ENCODE peak calls at places on chromosomes 2 and 18, in nine cellular contexts. D is choroid plexus epithelial cell; E is HCT116; L is uterus; I is H7; S is dorsolateral prefrontal cortex; V is naive thymus-derived CD4-positive, alpha-beta T cell; F is CD8-positive, alpha-beta memory T cell; Q is adipocyte. M is an unnamed sample.

GRCh38 chr2:52141076-52141475 is 1109.1 kb upstream of the NRXN1 start:
- DNase-seq in D (peak; percentile 23), E (no peak), L (no peak), I (no peak), S (no peak), V (no peak), F (no peak), Q (no peak), M (no peak)

GRCh38 chr2:52135235-52135634 is 1103.3 kb upstream of the NRXN1 start:
- DNase-seq in D (peak; percentile 63), E (no peak), L (no peak), I (no peak), S (no peak), V (no peak), F (no peak), Q (peak; percentile 15), M (no peak)

GRCh38 chr2:23092831-23093230 is 292.1 kb upstream of the KLHL29 start:
- DNase-seq in D (peak; percentile 19), E (no peak), L (no peak), I (peak; percentile 35), S (no peak), V (no peak), F (no peak), Q (peak; percentile 48), M (no peak)

GRCh38 chr2:209113030-209113429 is 310.8 kb upstream of the MAP2 start:
- DNase-seq in D (no peak), E (no peak), L (no peak), I (peak; percentile 6), S (no peak), V (no peak), F (no peak), Q (no peak), M (no peak)

GRCh38 chr18:25621144-25621543 is 269.2 kb upstream of the ZNF521 start:
- DNase-seq in D (no peak), E (no peak), L (no peak), I (no peak), S (no peak), V (no peak), F (no peak), Q (no peak), M (no peak)

GRCh38 chr2:6078414-6078813 is 386.2 kb downstream of the SOX11 start:
- DNase-seq in D (no peak), E (no peak), L (no peak), I (no peak), S (no peak), V (no peak), F (no peak), Q (no peak), M (no peak)

GRCh38 chr2:25265802-25266201 is 75.9 kb downstream of the DNMT3A start:
- DNase-seq in D (no peak), E (no peak), L (no peak), I (no peak), S (no peak), V (peak; percentile 31), F (peak; percentile 70), Q (no peak), M (no peak)

GRCh38 chr2:31812051-31812798 is 198.6 kb downstream of the MEMO1 start:
- DNase-seq in D (peak; percentile 30), E (no peak), L (no peak), I (no peak), S (no peak), V (no peak), F (no peak), Q (peak; percentile 8), M (no peak)

GRCh38 chr2:4381049-4381448 is 677.7 kb downstream of the DCDC2C start:
- DNase-seq in D (no peak), E (no peak), L (no peak), I (peak; percentile 54), S (no peak), V (no peak), F (no peak), Q (no peak), M (no peak)

DNA sequence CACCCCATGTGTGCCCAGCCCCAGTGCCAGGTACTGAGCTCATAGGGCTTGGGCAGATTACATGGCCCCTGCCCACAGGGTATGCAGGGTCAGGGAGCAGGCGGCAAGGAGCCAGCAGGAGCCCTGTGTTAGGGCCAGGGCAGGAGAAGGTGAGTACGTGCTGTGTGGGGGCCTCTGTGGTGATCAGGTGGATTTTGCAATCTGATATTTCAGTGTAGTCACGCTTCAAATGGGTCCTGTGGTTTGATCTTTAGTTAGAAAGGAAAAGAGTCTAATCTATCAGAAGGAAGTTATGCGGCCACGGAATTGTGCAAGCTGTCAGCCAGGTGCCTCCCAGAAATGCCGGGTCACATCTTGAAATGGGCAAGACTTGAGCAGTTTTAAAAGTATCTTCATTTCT is 13.9 kb downstream of the UBE2F start:
- DNase-seq in D (peak; percentile 45), E (no peak), L (no peak), I (no peak), S (no peak), V (no peak), F (no peak), Q (no peak), M (no peak)
- H3K4me3 ChIP-seq in D (no peak overlapping the region), E (no peak overlapping the region), L (no peak overlapping the region), I (no peak overlapping the region), S (no peak overlapping the region), V (no peak overlapping the region), F (no peak overlapping the region), Q (no peak overlapping the region), M (no peak overlapping the region)

GRCh38 chr2:200159366-200159720 is 147.2 kb upstream of the SPATS2L start:
- DNase-seq in D (peak; percentile 52), E (no peak), L (no peak), I (no peak), S (no peak), V (no peak), F (no peak), Q (peak; percentile 60), M (no peak)

GRCh38 chr2:200159829-200160781 is 146.4 kb upstream of the SPATS2L start:
- DNase-seq in D (peak; percentile 60), E (no peak), L (no peak), I (no peak), S (no peak), V (no peak), F (no peak), Q (peak; percentile 42), M (no peak)

GRCh38 chr2:200158586-200159365 is 147.7 kb upstream of the SPATS2L start:
- DNase-seq in D (no peak), E (no peak), L (no peak), I (no peak), S (no peak), V (no peak), F (no peak), Q (peak; percentile 25), M (no peak)

GRCh38 chr2:200156140-200156858 is 150.2 kb upstream of the SPATS2L start:
- DNase-seq in D (peak; percentile 95), E (no peak), L (peak; percentile 50), I (no peak), S (no peak), V (no peak), F (no peak), Q (peak; percentile 96), M (no peak)

DNA sequence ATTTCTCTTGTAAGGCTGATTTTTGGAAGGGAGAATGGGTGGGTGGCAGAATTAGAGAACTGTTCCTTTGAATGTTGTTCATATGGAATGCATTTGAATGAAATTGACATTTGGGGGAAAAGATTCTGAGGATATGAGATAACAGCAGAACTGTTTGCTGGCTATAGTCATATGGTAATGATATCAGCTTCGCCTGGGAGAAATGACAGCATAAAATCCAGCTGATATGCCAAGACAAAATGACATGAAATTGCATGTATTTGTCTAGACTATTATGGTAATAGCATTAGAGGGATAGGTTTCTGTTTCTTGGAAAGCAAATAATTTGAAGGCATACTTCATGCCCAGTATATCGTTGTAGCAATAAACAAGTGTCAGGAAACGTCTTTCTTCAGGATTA is 150.8 kb upstream of the SPATS2L start:
- DNase-seq in D (no peak), E (no peak), L (no peak), I (no peak), S (no peak), V (no peak), F (no peak), Q (no peak), M (no peak)
- H3K4me3 ChIP-seq in D (no peak overlapping the region), E (no peak overlapping the region), L (no peak overlapping the region), I (no peak overlapping the region), S (no peak overlapping the region), V (no peak overlapping the region), F (no peak overlapping the region), Q (peak overlapping the region; percentile 82), M (peak overlapping the region; percentile 54)

DNA sequence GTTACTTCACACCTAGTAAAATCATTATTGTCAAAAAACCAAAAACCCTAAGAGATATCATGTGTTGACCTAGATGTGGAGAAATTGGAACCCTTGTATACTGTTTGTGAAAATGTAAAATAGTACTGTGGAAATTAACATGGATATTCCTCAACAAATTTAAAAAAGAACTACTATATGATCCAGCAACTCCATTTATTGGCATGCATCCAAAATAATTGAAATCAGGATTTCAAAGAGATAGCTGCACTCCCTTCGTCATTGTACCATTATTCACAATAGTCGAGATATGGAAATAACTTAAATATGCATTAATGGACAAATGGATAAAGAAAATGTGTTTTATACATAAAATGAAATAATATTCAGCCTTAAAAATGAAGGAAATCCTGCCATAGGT is 105.3 kb upstream of the ZC3H15 start:
- DNase-seq in D (no peak), E (no peak), L (no peak), I (no peak), S (no peak), V (no peak), F (no peak), Q (no peak), M (no peak)
- H3K4me3 ChIP-seq in D (no peak overlapping the region), E (no peak overlapping the region), L (no peak overlapping the region), I (no peak overlapping the region), S (no peak overlapping the region), V (no peak overlapping the region), F (no peak overlapping the region), Q (no peak overlapping the region), M (no peak overlapping the region)

GRCh38 chr2:149564983-149565382 is 22.6 kb downstream of the MMADHC start:
- DNase-seq in D (no peak), E (no peak), L (no peak), I (no peak), S (no peak), V (no peak), F (no peak), Q (no peak), M (no peak)

GRCh38 chr2:149566652-149567051 is 20.9 kb downstream of the MMADHC start:
- DNase-seq in D (no peak), E (no peak), L (no peak), I (no peak), S (no peak), V (no peak), F (no peak), Q (no peak), M (no peak)

GRCh38 chr2:149572102-149572953 is 15.2 kb downstream of the MMADHC start:
- DNase-seq in D (no peak), E (no peak), L (no peak), I (no peak), S (no peak), V (no peak), F (no peak), Q (no peak), M (no peak)

GRCh38 chr2:149573760-149574159 is 13.8 kb downstream of the MMADHC start:
- DNase-seq in D (peak; percentile 30), E (no peak), L (no peak), I (no peak), S (no peak), V (no peak), F (no peak), Q (peak; percentile 73), M (no peak)

DNA sequence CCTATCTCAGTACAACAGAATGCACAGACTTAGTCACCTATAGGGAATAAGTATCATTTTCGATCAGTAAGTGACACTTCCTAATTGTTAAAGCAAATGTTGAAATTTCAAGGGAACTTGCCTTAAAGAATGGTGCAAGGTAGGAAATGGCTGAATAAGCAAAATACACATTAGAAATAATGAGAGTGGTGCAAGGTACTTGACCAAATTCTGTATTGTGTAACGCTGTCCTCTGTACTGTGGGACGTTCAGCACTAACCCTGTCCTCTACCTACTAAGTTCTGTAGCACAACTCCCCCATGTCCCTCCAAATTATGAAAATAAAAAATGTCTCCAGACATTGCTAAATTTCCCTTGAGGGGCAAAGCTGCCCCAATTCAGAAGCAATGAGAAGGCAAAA is 19.4 kb downstream of the MMADHC start:
- DNase-seq in D (no peak), E (no peak), L (no peak), I (no peak), S (no peak), V (no peak), F (no peak), Q (no peak), M (no peak)
- H3K4me3 ChIP-seq in D (no peak overlapping the region), E (no peak overlapping the region), L (no peak overlapping the region), I (no peak overlapping the region), S (no peak overlapping the region), V (no peak overlapping the region), F (no peak overlapping the region), Q (no peak overlapping the region), M (no peak overlapping the region)